ENCODE peak calls at places on chromosomes 2 and 18, in eight cellular contexts. One of them, this sample, is unnamed.

GRCh38 chr2:67626656-67627055 is 229.5 kb downstream of the ETAA1 start:
- DNase-seq in cardiac muscle cell: no peak
- DNase-seq in sigmoid colon: no peak
- DNase-seq in left ventricle myocardium inferior: no peak
- DNase-seq in A549: no peak
- DNase-seq in CD8-positive, alpha-beta T cell: no peak
- DNase-seq in heart right ventricle: no peak
- DNase-seq in stomach: no peak
- DNase-seq in this sample: no peak

GRCh38 chr18:35577045-35577848 is 4.3 kb upstream of the GALNT1 start:
- DNase-seq in A549: no peak
- DNase-seq in cardiac muscle cell: no peak
- DNase-seq in CD8-positive, alpha-beta T cell: no peak
- DNase-seq in heart right ventricle: no peak
- DNase-seq in stomach: no peak
- DNase-seq in sigmoid colon: no peak
- DNase-seq in left ventricle myocardium inferior: no peak
- DNase-seq in this sample: no peak

GRCh38 chr2:85257359-85258193 is 70.2 kb downstream of the TGOLN2 start:
- DNase-seq in left ventricle myocardium inferior: no peak
- DNase-seq in A549: no peak
- DNase-seq in CD8-positive, alpha-beta T cell: no peak
- DNase-seq in cardiac muscle cell: no peak
- DNase-seq in sigmoid colon: no peak
- DNase-seq in stomach: no peak
- DNase-seq in heart right ventricle: peak; percentile 71
- DNase-seq in this sample: no peak

GRCh38 chr2:28567076-28567471 is 71.2 kb downstream of the PLB1 start:
- DNase-seq in A549: peak; percentile 30
- DNase-seq in stomach: no peak
- DNase-seq in sigmoid colon: peak; percentile 61
- DNase-seq in CD8-positive, alpha-beta T cell: peak; percentile 61
- DNase-seq in heart right ventricle: no peak
- DNase-seq in left ventricle myocardium inferior: no peak
- DNase-seq in cardiac muscle cell: no peak
- DNase-seq in this sample: peak; percentile 21

GRCh38 chr2:231597014-231597611 is 4.4 kb downstream of the TEX44 start:
- DNase-seq in cardiac muscle cell: no peak
- DNase-seq in stomach: no peak
- DNase-seq in heart right ventricle: peak; percentile 47
- DNase-seq in sigmoid colon: no peak
- DNase-seq in A549: no peak
- DNase-seq in left ventricle myocardium inferior: peak; percentile 34
- DNase-seq in CD8-positive, alpha-beta T cell: no peak
- DNase-seq in this sample: no peak

GRCh38 chr2:153823880-153824279 is 47.8 kb upstream of the GALNT13 start:
- DNase-seq in CD8-positive, alpha-beta T cell: no peak
- DNase-seq in left ventricle myocardium inferior: no peak
- DNase-seq in cardiac muscle cell: no peak
- DNase-seq in A549: no peak
- DNase-seq in stomach: no peak
- DNase-seq in heart right ventricle: no peak
- DNase-seq in sigmoid colon: no peak
- DNase-seq in this sample: no peak

GRCh38 chr2:217301142-217301541 is 441.3 kb upstream of the TNP1 start:
- DNase-seq in cardiac muscle cell: no peak
- DNase-seq in stomach: no peak
- DNase-seq in heart right ventricle: peak; percentile 13
- DNase-seq in A549: no peak
- DNase-seq in CD8-positive, alpha-beta T cell: no peak
- DNase-seq in sigmoid colon: peak; percentile 66
- DNase-seq in left ventricle myocardium inferior: peak; percentile 23
- DNase-seq in this sample: no peak

GRCh38 chr18:51236225-51236624 is 38.7 kb upstream of the MEX3C start:
- DNase-seq in cardiac muscle cell: no peak
- DNase-seq in left ventricle myocardium inferior: no peak
- DNase-seq in CD8-positive, alpha-beta T cell: no peak
- DNase-seq in stomach: no peak
- DNase-seq in sigmoid colon: no peak
- DNase-seq in heart right ventricle: no peak
- DNase-seq in A549: peak; percentile 78
- DNase-seq in this sample: peak; percentile 92

GRCh38 chr2:202025816-202026215 is 7.8 kb upstream of the FZD7 start:
- DNase-seq in A549: no peak
- DNase-seq in cardiac muscle cell: no peak
- DNase-seq in CD8-positive, alpha-beta T cell: no peak
- DNase-seq in stomach: no peak
- DNase-seq in heart right ventricle: no peak
- DNase-seq in left ventricle myocardium inferior: no peak
- DNase-seq in sigmoid colon: no peak
- DNase-seq in this sample: no peak

GRCh38 chr18:62258606-62259005 is 66.5 kb upstream of the TNFRSF11A start:
- DNase-seq in sigmoid colon: no peak
- DNase-seq in left ventricle myocardium inferior: no peak
- DNase-seq in heart right ventricle: no peak
- DNase-seq in stomach: no peak
- DNase-seq in CD8-positive, alpha-beta T cell: no peak
- DNase-seq in cardiac muscle cell: no peak
- DNase-seq in A549: no peak
- DNase-seq in this sample: no peak

GRCh38 chr2:45612265-45612664 is 1.2 kb upstream of the SRBD1 start:
- DNase-seq in stomach: no peak
- DNase-seq in cardiac muscle cell: no peak
- DNase-seq in left ventricle myocardium inferior: no peak
- DNase-seq in CD8-positive, alpha-beta T cell: no peak
- DNase-seq in A549: no peak
- DNase-seq in heart right ventricle: no peak
- DNase-seq in sigmoid colon: no peak
- DNase-seq in this sample: no peak

GRCh38 chr18:69763821-69764220 is 183.9 kb downstream of the CD226 start:
- DNase-seq in stomach: no peak
- DNase-seq in CD8-positive, alpha-beta T cell: no peak
- DNase-seq in sigmoid colon: no peak
- DNase-seq in cardiac muscle cell: no peak
- DNase-seq in left ventricle myocardium inferior: no peak
- DNase-seq in heart right ventricle: no peak
- DNase-seq in A549: no peak
- DNase-seq in this sample: no peak

GRCh38 chr2:240363718-240364581 is 71.5 kb upstream of the GPC1 start:
- DNase-seq in left ventricle myocardium inferior: no peak
- DNase-seq in CD8-positive, alpha-beta T cell: no peak
- DNase-seq in A549: no peak
- DNase-seq in sigmoid colon: no peak
- DNase-seq in heart right ventricle: no peak
- DNase-seq in stomach: no peak
- DNase-seq in cardiac muscle cell: no peak
- DNase-seq in this sample: no peak

GRCh38 chr18:44840053-44840826 is 159.6 kb downstream of the SETBP1 start:
- DNase-seq in cardiac muscle cell: no peak
- DNase-seq in sigmoid colon: peak; percentile 75
- DNase-seq in CD8-positive, alpha-beta T cell: no peak
- DNase-seq in A549: no peak
- DNase-seq in stomach: no peak
- DNase-seq in heart right ventricle: peak; percentile 34
- DNase-seq in left ventricle myocardium inferior: no peak
- DNase-seq in this sample: no peak

GRCh38 chr2:211359353-211359752 is 803.0 kb downstream of the CPS1 start:
- DNase-seq in cardiac muscle cell: no peak
- DNase-seq in heart right ventricle: no peak
- DNase-seq in sigmoid colon: no peak
- DNase-seq in stomach: no peak
- DNase-seq in A549: no peak
- DNase-seq in CD8-positive, alpha-beta T cell: no peak
- DNase-seq in left ventricle myocardium inferior: no peak
- DNase-seq in this sample: no peak

GRCh38 chr2:64929329-64929728 is 59.9 kb upstream of the SLC1A4 start:
- DNase-seq in heart right ventricle: no peak
- DNase-seq in cardiac muscle cell: no peak
- DNase-seq in CD8-positive, alpha-beta T cell: no peak
- DNase-seq in A549: no peak
- DNase-seq in sigmoid colon: no peak
- DNase-seq in left ventricle myocardium inferior: no peak
- DNase-seq in stomach: no peak
- DNase-seq in this sample: no peak

GRCh38 chr2:239298126-239298804 is 102.6 kb downstream of the HDAC4 start:
- DNase-seq in left ventricle myocardium inferior: peak; percentile 12
- DNase-seq in cardiac muscle cell: no peak
- DNase-seq in stomach: no peak
- DNase-seq in A549: no peak
- DNase-seq in heart right ventricle: no peak
- DNase-seq in CD8-positive, alpha-beta T cell: peak; percentile 80
- DNase-seq in sigmoid colon: peak; percentile 71
- DNase-seq in this sample: peak; percentile 29

GRCh38 chr18:74396252-74397204 is 60.6 kb downstream of the DIPK1C start:
- DNase-seq in sigmoid colon: no peak
- DNase-seq in heart right ventricle: no peak
- DNase-seq in A549: no peak
- DNase-seq in CD8-positive, alpha-beta T cell: no peak
- DNase-seq in cardiac muscle cell: no peak
- DNase-seq in left ventricle myocardium inferior: no peak
- DNase-seq in stomach: no peak
- DNase-seq in this sample: peak; percentile 11
- H3K4me1 ChIP-seq in sigmoid colon: peaks cover 6% of the 10 kb centered on the region
- H3K4me1 ChIP-seq in heart right ventricle: peaks cover 23% of the 10 kb centered on the region
- H3K4me1 ChIP-seq in A549: no peaks in the 10 kb centered on the region
- H3K4me1 ChIP-seq in CD8-positive, alpha-beta T cell: peaks cover 4% of the 10 kb centered on the region
- H3K4me1 ChIP-seq in cardiac muscle cell: no peaks in the 10 kb centered on the region
- H3K4me1 ChIP-seq in left ventricle myocardium inferior: peaks cover 41% of the 10 kb centered on the region
- H3K4me1 ChIP-seq in stomach: no peaks in the 10 kb centered on the region
- H3K4me1 ChIP-seq in this sample: no peaks in the 10 kb centered on the region

DNA sequence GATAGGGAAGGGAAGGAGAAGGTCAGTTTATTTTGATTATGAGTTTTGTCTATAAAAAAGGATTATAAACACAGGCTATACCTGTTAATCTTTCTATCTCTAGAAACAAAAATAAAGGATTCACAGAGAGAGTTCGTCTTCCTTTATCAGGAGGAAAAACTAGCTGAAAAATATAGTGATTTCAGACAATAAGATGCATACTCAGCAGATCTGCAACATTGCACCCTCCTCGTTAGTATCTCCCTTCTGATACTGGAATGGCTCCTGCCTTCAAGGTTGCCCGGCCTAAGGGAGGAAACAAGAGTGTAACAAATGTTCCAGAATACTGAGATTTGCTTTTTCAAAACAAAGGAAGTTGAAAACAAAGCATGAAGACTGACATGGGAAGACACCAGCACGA is 48.7 kb upstream of the LRATD1 start:
- DNase-seq in CD8-positive, alpha-beta T cell: no peak
- DNase-seq in A549: no peak
- DNase-seq in cardiac muscle cell: no peak
- DNase-seq in heart right ventricle: no peak
- DNase-seq in sigmoid colon: no peak
- DNase-seq in left ventricle myocardium inferior: no peak
- DNase-seq in stomach: no peak
- DNase-seq in this sample: no peak
- H3K4me1 ChIP-seq in CD8-positive, alpha-beta T cell: no peaks in the 10 kb centered on the region
- H3K4me1 ChIP-seq in A549: no peaks in the 10 kb centered on the region
- H3K4me1 ChIP-seq in cardiac muscle cell: no peaks in the 10 kb centered on the region
- H3K4me1 ChIP-seq in heart right ventricle: no peaks in the 10 kb centered on the region
- H3K4me1 ChIP-seq in sigmoid colon: no peaks in the 10 kb centered on the region
- H3K4me1 ChIP-seq in left ventricle myocardium inferior: no peaks in the 10 kb centered on the region
- H3K4me1 ChIP-seq in stomach: no peaks in the 10 kb centered on the region
- H3K4me1 ChIP-seq in this sample: no peaks in the 10 kb centered on the region

DNA sequence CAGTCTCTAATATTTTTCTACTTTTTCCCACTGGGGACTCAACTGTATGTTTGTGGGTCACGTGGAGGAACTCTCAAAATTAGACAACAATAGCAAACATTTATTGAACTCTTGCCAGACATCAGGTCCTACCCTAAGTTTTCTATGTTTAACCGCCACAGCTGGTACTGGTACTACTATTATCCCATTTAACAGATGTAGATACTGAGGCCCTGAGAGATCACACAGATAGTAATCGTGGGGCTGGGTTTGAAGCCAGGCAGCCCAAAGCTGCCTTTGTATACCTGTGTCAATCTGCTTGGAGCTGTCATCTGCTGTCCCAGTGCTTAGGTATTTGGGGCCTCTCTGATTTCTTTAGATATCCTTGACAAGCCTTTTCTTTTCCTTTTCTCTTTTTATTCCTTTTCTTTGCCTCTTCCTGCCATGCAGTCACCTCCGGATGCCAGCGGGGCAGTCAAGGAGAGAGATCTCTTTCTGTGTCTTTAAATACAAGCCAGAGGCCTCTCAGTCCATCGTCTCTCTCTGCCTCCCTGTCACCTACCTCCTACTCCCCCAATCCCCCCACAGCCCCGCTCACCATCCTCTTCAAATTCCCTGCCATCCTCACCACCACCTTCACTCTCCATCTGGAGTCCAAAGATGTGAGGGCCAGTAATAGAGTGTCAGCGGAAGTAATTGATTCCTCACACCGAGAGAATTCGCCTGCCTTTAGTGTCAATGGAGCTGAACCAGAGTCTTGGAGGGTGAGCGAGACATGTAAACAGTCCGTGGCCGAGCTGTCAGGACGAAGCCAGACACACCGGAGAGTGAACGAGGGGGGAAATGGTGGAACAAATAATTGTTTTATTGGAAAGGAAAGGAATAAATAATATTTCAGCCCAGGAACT is 23.5 kb downstream of the NRP2 start:
- DNase-seq in heart right ventricle: no peak
- DNase-seq in CD8-positive, alpha-beta T cell: no peak
- DNase-seq in stomach: no peak
- DNase-seq in left ventricle myocardium inferior: no peak
- DNase-seq in A549: no peak
- DNase-seq in sigmoid colon: no peak
- DNase-seq in cardiac muscle cell: no peak
- DNase-seq in this sample: no peak
- H3K4me1 ChIP-seq in heart right ventricle: peaks cover 80% of the 10 kb centered on the region
- H3K4me1 ChIP-seq in CD8-positive, alpha-beta T cell: peaks cover 14% of the 10 kb centered on the region
- H3K4me1 ChIP-seq in stomach: peaks cover 36% of the 10 kb centered on the region
- H3K4me1 ChIP-seq in left ventricle myocardium inferior: peaks cover 78% of the 10 kb centered on the region
- H3K4me1 ChIP-seq in A549: peaks cover 89% of the 10 kb centered on the region
- H3K4me1 ChIP-seq in sigmoid colon: peaks cover 95% of the 10 kb centered on the region
- H3K4me1 ChIP-seq in cardiac muscle cell: peaks cover 10% of the 10 kb centered on the region
- H3K4me1 ChIP-seq in this sample: peaks cover 4% of the 10 kb centered on the region

GRCh38 chr2:127085260-127085666 is 21.7 kb downstream of the BIN1 start:
- DNase-seq in sigmoid colon: no peak
- DNase-seq in cardiac muscle cell: peak; percentile 71
- DNase-seq in A549: no peak
- DNase-seq in stomach: peak; percentile 74
- DNase-seq in left ventricle myocardium inferior: no peak
- DNase-seq in heart right ventricle: no peak
- DNase-seq in CD8-positive, alpha-beta T cell: peak; percentile 70
- DNase-seq in this sample: no peak

GRCh38 chr2:127086800-127087737 is 19.9 kb downstream of the BIN1 start:
- DNase-seq in A549: no peak
- DNase-seq in cardiac muscle cell: peak; percentile 78
- DNase-seq in left ventricle myocardium inferior: peak; percentile 83
- DNase-seq in sigmoid colon: peak; percentile 88
- DNase-seq in stomach: peak; percentile 47
- DNase-seq in CD8-positive, alpha-beta T cell: no peak
- DNase-seq in heart right ventricle: peak; percentile 89
- DNase-seq in this sample: no peak

GRCh38 chr2:127083819-127084503 is 23.0 kb downstream of the BIN1 start:
- DNase-seq in CD8-positive, alpha-beta T cell: no peak
- DNase-seq in cardiac muscle cell: no peak
- DNase-seq in stomach: peak; percentile 85
- DNase-seq in left ventricle myocardium inferior: peak; percentile 74
- DNase-seq in A549: no peak
- DNase-seq in heart right ventricle: peak; percentile 46
- DNase-seq in sigmoid colon: peak; percentile 96
- DNase-seq in this sample: no peak

GRCh38 chr2:127082974-127083373 is 24.0 kb downstream of the BIN1 start:
- DNase-seq in sigmoid colon: no peak
- DNase-seq in stomach: no peak
- DNase-seq in cardiac muscle cell: no peak
- DNase-seq in left ventricle myocardium inferior: no peak
- DNase-seq in A549: no peak
- DNase-seq in heart right ventricle: no peak
- DNase-seq in CD8-positive, alpha-beta T cell: no peak
- DNase-seq in this sample: no peak

GRCh38 chr2:127084611-127085031 is 22.3 kb downstream of the BIN1 start:
- DNase-seq in CD8-positive, alpha-beta T cell: peak; percentile 77
- DNase-seq in heart right ventricle: no peak
- DNase-seq in A549: no peak
- DNase-seq in left ventricle myocardium inferior: no peak
- DNase-seq in cardiac muscle cell: no peak
- DNase-seq in stomach: no peak
- DNase-seq in sigmoid colon: no peak
- DNase-seq in this sample: no peak
- H3K4me1 ChIP-seq in CD8-positive, alpha-beta T cell: peaks cover 73% of the 10 kb centered on the region
- H3K4me1 ChIP-seq in heart right ventricle: peaks cover 47% of the 10 kb centered on the region
- H3K4me1 ChIP-seq in A549: peaks cover 40% of the 10 kb centered on the region
- H3K4me1 ChIP-seq in left ventricle myocardium inferior: peaks cover 77% of the 10 kb centered on the region
- H3K4me1 ChIP-seq in cardiac muscle cell: peaks cover 55% of the 10 kb centered on the region
- H3K4me1 ChIP-seq in stomach: peaks cover 87% of the 10 kb centered on the region
- H3K4me1 ChIP-seq in sigmoid colon: peaks cover 47% of the 10 kb centered on the region
- H3K4me1 ChIP-seq in this sample: no peaks in the 10 kb centered on the region